ENCODE peak calls at places on chromosomes 2 and 18, in six cellular contexts. One of them, this sample, is unnamed.
A peak's percentile ranks its signal among the peaks of the same experiment; 100 is the strongest.

GRCh38 chr2:191166111-191166755 is 15.4 kb upstream of the STAT4 start:
- DNase-seq in T-helper 1 cell: no peak
- DNase-seq in activated T-cell treated with anti-CD3 and anti-CD28 coated beads, Interleukin-2, amount 50 U/mL, for 72 hours: no peak
- DNase-seq in activated CD8-positive, alpha-beta memory T cell treated with anti-CD3 and anti-CD28 coated beads for 24 hours: no peak
- DNase-seq in H7: no peak
- DNase-seq in Right ventricle myocardium superior: no peak
- DNase-seq in this sample: peak; percentile 55

GRCh38 chr2:45612741-45613140 is 1.7 kb upstream of the SRBD1 start:
- DNase-seq in H7: no peak
- DNase-seq in activated CD8-positive, alpha-beta memory T cell treated with anti-CD3 and anti-CD28 coated beads for 24 hours: no peak
- DNase-seq in Right ventricle myocardium superior: no peak
- DNase-seq in activated T-cell treated with anti-CD3 and anti-CD28 coated beads, Interleukin-2, amount 50 U/mL, for 72 hours: no peak
- DNase-seq in T-helper 1 cell: no peak
- DNase-seq in this sample: peak; percentile 89

GRCh38 chr2:218370410-218371063 is 11.5 kb upstream of the SLC11A1 start:
- DNase-seq in activated CD8-positive, alpha-beta memory T cell treated with anti-CD3 and anti-CD28 coated beads for 24 hours: no peak
- DNase-seq in activated T-cell treated with anti-CD3 and anti-CD28 coated beads, Interleukin-2, amount 50 U/mL, for 72 hours: no peak
- DNase-seq in T-helper 1 cell: no peak
- DNase-seq in H7: no peak
- DNase-seq in Right ventricle myocardium superior: peak; percentile 68
- DNase-seq in this sample: peak; percentile 97

GRCh38 chr18:67318651-67319050 is 197.9 kb downstream of the DSEL start:
- DNase-seq in Right ventricle myocardium superior: no peak
- DNase-seq in activated CD8-positive, alpha-beta memory T cell treated with anti-CD3 and anti-CD28 coated beads for 24 hours: no peak
- DNase-seq in activated T-cell treated with anti-CD3 and anti-CD28 coated beads, Interleukin-2, amount 50 U/mL, for 72 hours: no peak
- DNase-seq in H7: no peak
- DNase-seq in T-helper 1 cell: no peak
- DNase-seq in this sample: no peak

GRCh38 chr18:50886914-50887313 is 8.0 kb downstream of the ME2 start:
- DNase-seq in T-helper 1 cell: no peak
- DNase-seq in H7: no peak
- DNase-seq in activated T-cell treated with anti-CD3 and anti-CD28 coated beads, Interleukin-2, amount 50 U/mL, for 72 hours: no peak
- DNase-seq in activated CD8-positive, alpha-beta memory T cell treated with anti-CD3 and anti-CD28 coated beads for 24 hours: no peak
- DNase-seq in Right ventricle myocardium superior: no peak
- DNase-seq in this sample: no peak

GRCh38 chr2:178457390-178457886 is 6.3 kb downstream of the PJVK start:
- DNase-seq in Right ventricle myocardium superior: no peak
- DNase-seq in activated T-cell treated with anti-CD3 and anti-CD28 coated beads, Interleukin-2, amount 50 U/mL, for 72 hours: no peak
- DNase-seq in activated CD8-positive, alpha-beta memory T cell treated with anti-CD3 and anti-CD28 coated beads for 24 hours: no peak
- DNase-seq in H7: peak; percentile 23
- DNase-seq in T-helper 1 cell: no peak
- DNase-seq in this sample: no peak

GRCh38 chr18:29737190-29737589 is 1305.4 kb downstream of the DSC3 start:
- DNase-seq in H7: no peak
- DNase-seq in T-helper 1 cell: no peak
- DNase-seq in activated T-cell treated with anti-CD3 and anti-CD28 coated beads, Interleukin-2, amount 50 U/mL, for 72 hours: no peak
- DNase-seq in Right ventricle myocardium superior: no peak
- DNase-seq in activated CD8-positive, alpha-beta memory T cell treated with anti-CD3 and anti-CD28 coated beads for 24 hours: no peak
- DNase-seq in this sample: no peak

GRCh38 chr2:142745691-142746090 is 131.8 kb upstream of the KYNU start:
- DNase-seq in Right ventricle myocardium superior: no peak
- DNase-seq in T-helper 1 cell: no peak
- DNase-seq in activated T-cell treated with anti-CD3 and anti-CD28 coated beads, Interleukin-2, amount 50 U/mL, for 72 hours: no peak
- DNase-seq in H7: no peak
- DNase-seq in activated CD8-positive, alpha-beta memory T cell treated with anti-CD3 and anti-CD28 coated beads for 24 hours: no peak
- DNase-seq in this sample: peak; percentile 36

GRCh38 chr2:138329591-138329990 is 172.0 kb upstream of the SPOPL start:
- DNase-seq in activated T-cell treated with anti-CD3 and anti-CD28 coated beads, Interleukin-2, amount 50 U/mL, for 72 hours: no peak
- DNase-seq in H7: no peak
- DNase-seq in T-helper 1 cell: no peak
- DNase-seq in activated CD8-positive, alpha-beta memory T cell treated with anti-CD3 and anti-CD28 coated beads for 24 hours: no peak
- DNase-seq in Right ventricle myocardium superior: no peak
- DNase-seq in this sample: no peak

GRCh38 chr2:162164802-162165201 is 12.8 kb upstream of the GCG start:
- DNase-seq in H7: no peak
- DNase-seq in Right ventricle myocardium superior: no peak
- DNase-seq in activated CD8-positive, alpha-beta memory T cell treated with anti-CD3 and anti-CD28 coated beads for 24 hours: no peak
- DNase-seq in activated T-cell treated with anti-CD3 and anti-CD28 coated beads, Interleukin-2, amount 50 U/mL, for 72 hours: no peak
- DNase-seq in T-helper 1 cell: no peak
- DNase-seq in this sample: no peak

GRCh38 chr18:11040823-11041712 is 108.3 kb downstream of the PIEZO2 start:
- DNase-seq in activated T-cell treated with anti-CD3 and anti-CD28 coated beads, Interleukin-2, amount 50 U/mL, for 72 hours: peak; percentile 20
- DNase-seq in H7: peak; percentile 73
- DNase-seq in T-helper 1 cell: peak; percentile 5
- DNase-seq in Right ventricle myocardium superior: no peak
- DNase-seq in activated CD8-positive, alpha-beta memory T cell treated with anti-CD3 and anti-CD28 coated beads for 24 hours: no peak
- DNase-seq in this sample: peak; percentile 54

GRCh38 chr18:39162013-39162412 is 1596.4 kb upstream of the CELF4 start:
- DNase-seq in activated T-cell treated with anti-CD3 and anti-CD28 coated beads, Interleukin-2, amount 50 U/mL, for 72 hours: no peak
- DNase-seq in H7: no peak
- DNase-seq in activated CD8-positive, alpha-beta memory T cell treated with anti-CD3 and anti-CD28 coated beads for 24 hours: no peak
- DNase-seq in T-helper 1 cell: no peak
- DNase-seq in Right ventricle myocardium superior: no peak
- DNase-seq in this sample: no peak

GRCh38 chr18:63138469-63139340 is 180.9 kb downstream of the BCL2 start:
- DNase-seq in T-helper 1 cell: peak; percentile 37
- DNase-seq in activated T-cell treated with anti-CD3 and anti-CD28 coated beads, Interleukin-2, amount 50 U/mL, for 72 hours: peak; percentile 12
- DNase-seq in activated CD8-positive, alpha-beta memory T cell treated with anti-CD3 and anti-CD28 coated beads for 24 hours: peak; percentile 55
- DNase-seq in Right ventricle myocardium superior: no peak
- DNase-seq in H7: peak; percentile 88
- DNase-seq in this sample: no peak

GRCh38 chr2:152486048-152486736 is 151.2 kb downstream of the FMNL2 start:
- DNase-seq in activated CD8-positive, alpha-beta memory T cell treated with anti-CD3 and anti-CD28 coated beads for 24 hours: no peak
- DNase-seq in T-helper 1 cell: no peak
- DNase-seq in activated T-cell treated with anti-CD3 and anti-CD28 coated beads, Interleukin-2, amount 50 U/mL, for 72 hours: no peak
- DNase-seq in H7: no peak
- DNase-seq in Right ventricle myocardium superior: no peak
- DNase-seq in this sample: no peak

GRCh38 chr18:3499498-3499897 is 49.5 kb downstream of the TGIF1 start:
- DNase-seq in T-helper 1 cell: no peak
- DNase-seq in activated T-cell treated with anti-CD3 and anti-CD28 coated beads, Interleukin-2, amount 50 U/mL, for 72 hours: no peak
- DNase-seq in Right ventricle myocardium superior: no peak
- DNase-seq in H7: peak; percentile 79
- DNase-seq in activated CD8-positive, alpha-beta memory T cell treated with anti-CD3 and anti-CD28 coated beads for 24 hours: no peak
- DNase-seq in this sample: no peak

GRCh38 chr18:6543330-6543908 is 128.7 kb upstream of the L3MBTL4 start:
- DNase-seq in activated CD8-positive, alpha-beta memory T cell treated with anti-CD3 and anti-CD28 coated beads for 24 hours: no peak
- DNase-seq in activated T-cell treated with anti-CD3 and anti-CD28 coated beads, Interleukin-2, amount 50 U/mL, for 72 hours: no peak
- DNase-seq in T-helper 1 cell: no peak
- DNase-seq in Right ventricle myocardium superior: no peak
- DNase-seq in H7: peak; percentile 22
- DNase-seq in this sample: peak; percentile 47

GRCh38 chr2:10935953-10936942 is 24.5 kb downstream of the KCNF1 start:
- DNase-seq in activated CD8-positive, alpha-beta memory T cell treated with anti-CD3 and anti-CD28 coated beads for 24 hours: no peak
- DNase-seq in activated T-cell treated with anti-CD3 and anti-CD28 coated beads, Interleukin-2, amount 50 U/mL, for 72 hours: peak; percentile 21
- DNase-seq in T-helper 1 cell: peak; percentile 3
- DNase-seq in Right ventricle myocardium superior: no peak
- DNase-seq in H7: peak; percentile 76
- DNase-seq in this sample: peak; percentile 81

GRCh38 chr18:5543854-5544389 is at the start of gene EPB41L3:
- DNase-seq in T-helper 1 cell: no peak
- DNase-seq in H7: peak; percentile 73
- DNase-seq in activated T-cell treated with anti-CD3 and anti-CD28 coated beads, Interleukin-2, amount 50 U/mL, for 72 hours: peak; percentile 6
- DNase-seq in activated CD8-positive, alpha-beta memory T cell treated with anti-CD3 and anti-CD28 coated beads for 24 hours: no peak
- DNase-seq in Right ventricle myocardium superior: peak; percentile 76
- DNase-seq in this sample: no peak

GRCh38 chr2:45403036-45403435 is 208.0 kb downstream of the SRBD1 start:
- DNase-seq in T-helper 1 cell: no peak
- DNase-seq in activated T-cell treated with anti-CD3 and anti-CD28 coated beads, Interleukin-2, amount 50 U/mL, for 72 hours: no peak
- DNase-seq in activated CD8-positive, alpha-beta memory T cell treated with anti-CD3 and anti-CD28 coated beads for 24 hours: no peak
- DNase-seq in Right ventricle myocardium superior: no peak
- DNase-seq in H7: no peak
- DNase-seq in this sample: peak; percentile 44

GRCh38 chr18:79397830-79398761 is 2.4 kb downstream of the NFATC1 start:
- DNase-seq in T-helper 1 cell: no peak
- DNase-seq in activated T-cell treated with anti-CD3 and anti-CD28 coated beads, Interleukin-2, amount 50 U/mL, for 72 hours: no peak
- DNase-seq in activated CD8-positive, alpha-beta memory T cell treated with anti-CD3 and anti-CD28 coated beads for 24 hours: no peak
- DNase-seq in Right ventricle myocardium superior: peak; percentile 42
- DNase-seq in H7: peak; percentile 74
- DNase-seq in this sample: no peak

GRCh38 chr2:238100049-238100820 is at the start of gene ESPNL:
- DNase-seq in activated CD8-positive, alpha-beta memory T cell treated with anti-CD3 and anti-CD28 coated beads for 24 hours: peak; percentile 53
- DNase-seq in H7: peak; percentile 73
- DNase-seq in T-helper 1 cell: no peak
- DNase-seq in activated T-cell treated with anti-CD3 and anti-CD28 coated beads, Interleukin-2, amount 50 U/mL, for 72 hours: no peak
- DNase-seq in Right ventricle myocardium superior: no peak
- DNase-seq in this sample: no peak

GRCh38 chr2:179410552-179411356 is 146.1 kb upstream of the SESTD1 start:
- DNase-seq in T-helper 1 cell: peak; percentile 33
- DNase-seq in activated T-cell treated with anti-CD3 and anti-CD28 coated beads, Interleukin-2, amount 50 U/mL, for 72 hours: peak; percentile 13
- DNase-seq in activated CD8-positive, alpha-beta memory T cell treated with anti-CD3 and anti-CD28 coated beads for 24 hours: no peak
- DNase-seq in Right ventricle myocardium superior: no peak
- DNase-seq in H7: peak; percentile 12
- DNase-seq in this sample: peak; percentile 51

GRCh38 chr2:134261398-134262131 is 7.7 kb downstream of the MGAT5 start:
- DNase-seq in Right ventricle myocardium superior: no peak
- DNase-seq in H7: peak; percentile 12
- DNase-seq in activated T-cell treated with anti-CD3 and anti-CD28 coated beads, Interleukin-2, amount 50 U/mL, for 72 hours: no peak
- DNase-seq in T-helper 1 cell: no peak
- DNase-seq in activated CD8-positive, alpha-beta memory T cell treated with anti-CD3 and anti-CD28 coated beads for 24 hours: no peak
- DNase-seq in this sample: no peak

GRCh38 chr2:140344842-140345241 is 1564.7 kb upstream of the NXPH2 start:
- DNase-seq in Right ventricle myocardium superior: no peak
- DNase-seq in activated T-cell treated with anti-CD3 and anti-CD28 coated beads, Interleukin-2, amount 50 U/mL, for 72 hours: no peak
- DNase-seq in T-helper 1 cell: no peak
- DNase-seq in activated CD8-positive, alpha-beta memory T cell treated with anti-CD3 and anti-CD28 coated beads for 24 hours: no peak
- DNase-seq in H7: no peak
- DNase-seq in this sample: peak; percentile 90

GRCh38 chr2:13515254-13515653 is 798.5 kb downstream of the TRIB2 start:
- DNase-seq in activated T-cell treated with anti-CD3 and anti-CD28 coated beads, Interleukin-2, amount 50 U/mL, for 72 hours: no peak
- DNase-seq in H7: no peak
- DNase-seq in activated CD8-positive, alpha-beta memory T cell treated with anti-CD3 and anti-CD28 coated beads for 24 hours: no peak
- DNase-seq in T-helper 1 cell: no peak
- DNase-seq in Right ventricle myocardium superior: no peak
- DNase-seq in this sample: no peak

GRCh38 chr2:222264791-222265320 is 33.9 kb downstream of the PAX3 start:
- DNase-seq in H7: no peak
- DNase-seq in T-helper 1 cell: no peak
- DNase-seq in activated T-cell treated with anti-CD3 and anti-CD28 coated beads, Interleukin-2, amount 50 U/mL, for 72 hours: no peak
- DNase-seq in Right ventricle myocardium superior: no peak
- DNase-seq in activated CD8-positive, alpha-beta memory T cell treated with anti-CD3 and anti-CD28 coated beads for 24 hours: no peak
- DNase-seq in this sample: no peak